ENCODE peak calls at places on chromosomes 12 and 14, in seven cellular contexts. B, Y, C, L, A, Q and G are unnamed samples.

GRCh38 chr14:33948143-33948962 is 2.5 kb downstream of the EGLN3 start:
- DNase-seq in Q (no peak), L (no peak), B (no peak), Y (no peak), C (no peak), A (no peak), G (no peak)

GRCh38 chr14:67199016-67199415 is 9.8 kb downstream of the GARIN2 start:
- DNase-seq in L (no peak), C (no peak), Y (no peak), B (no peak), A (no peak), Q (no peak), G (no peak)

GRCh38 chr14:63229330-63230059 is 25.3 kb downstream of the RHOJ start:
- DNase-seq in A (no peak), Y (no peak), Q (peak; percentile 34), C (no peak), B (no peak), L (no peak), G (no peak)

GRCh38 chr12:70985850-70986249 is 65.3 kb upstream of the PTPRR start:
- DNase-seq in A (no peak), L (peak; percentile 16), B (peak; percentile 87), Y (no peak), C (no peak), Q (peak; percentile 7), G (peak; percentile 84)

GRCh38 chr12:12800406-12801180 is 12.6 kb upstream of the DDX47 start:
- DNase-seq in C (no peak), Y (peak; percentile 54), L (peak; percentile 76), A (no peak), Q (peak; percentile 94), B (no peak), G (peak; percentile 68)

GRCh38 chr12:47021298-47021697 is 58.1 kb upstream of the PCED1B start:
- DNase-seq in L (peak; percentile 55), C (peak; percentile 60), Q (peak; percentile 84), Y (peak; percentile 69), A (no peak), B (peak; percentile 65), G (peak; percentile 95)

GRCh38 chr12:43762596-43762995 is 3.8 kb downstream of the IRAK4 start:
- DNase-seq in A (no peak), L (no peak), Q (no peak), B (no peak), C (no peak), Y (no peak), G (no peak)

GRCh38 chr12:51076235-51076930 is 7.0 kb downstream of the CSRNP2 start:
- DNase-seq in B (no peak), L (no peak), Y (no peak), Q (no peak), C (no peak), A (no peak), G (no peak)

GRCh38 chr12:105013892-105014291 is 27.8 kb downstream of the NOPCHAP1 start:
- DNase-seq in B (no peak), Q (peak; percentile 51), L (no peak), Y (no peak), C (peak; percentile 15), A (no peak), G (peak; percentile 68)

GRCh38 chr14:61213116-61213720 is 67.9 kb downstream of the TMEM30B start:
- DNase-seq in Q (no peak), A (no peak), Y (no peak), L (peak; percentile 74), B (no peak), C (no peak), G (peak; percentile 24)

GRCh38 chr12:121181181-121181580 is 28.7 kb upstream of the P2RX4 start:
- DNase-seq in A (no peak), B (peak; percentile 82), L (no peak), Y (peak; percentile 6), C (no peak), Q (peak; percentile 40), G (peak; percentile 61)

GRCh38 chr14:61472025-61472672 is 150.8 kb downstream of the PRKCH start:
- DNase-seq in Q (peak; percentile 100), B (peak; percentile 70), Y (peak; percentile 70), L (peak; percentile 83), C (peak; percentile 61), A (no peak), G (peak; percentile 98)